ENCODE peak calls at places on chromosome 20, in five cellular contexts. X is OCI-LY7; Q is kidney; J is CD8-positive, alpha-beta T cell; S is colonic mucosa. W is an unnamed sample.

GRCh38 chr20:25211273-25211672 is 15.8 kb downstream of the ENTPD6 start:
- DNase-seq in J (no peak), X (no peak), Q (no peak), S (no peak), W (no peak)

GRCh38 chr20:59159091-59159821 is 4.4 kb upstream of the ZNF831 start:
- DNase-seq in J (peak), Q (no peak), X (no peak), S (peak), W (no peak)

GRCh38 chr20:821083-822065 is 12.1 kb upstream of the FAM110A start:
- DNase-seq in Q (peak), X (no peak), J (no peak), S (no peak), W (no peak)

GRCh38 chr20:17822039-17822438 is 122.3 kb downstream of the BANF2 start:
- DNase-seq in S (peak), Q (no peak), X (peak), J (no peak), W (peak)

GRCh38 chr20:51511861-51512619 is 30.5 kb downstream of the NFATC2 start:
- DNase-seq in Q (no peak), X (no peak), S (no peak), J (no peak), W (no peak)

GRCh38 chr20:42708261-42708660 is 481.4 kb downstream of the PTPRT start:
- DNase-seq in Q (no peak), S (no peak), X (no peak), J (no peak), W (no peak)

GRCh38 chr20:24798930-24799705 is 150.0 kb upstream of the CST7 start:
- DNase-seq in X (no peak), S (no peak), J (no peak), Q (no peak), W (no peak)

GRCh38 chr20:4667371-4667773 is 54.3 kb upstream of the PRND start:
- DNase-seq in J (no peak), Q (no peak), X (no peak), S (no peak), W (peak)

GRCh38 chr20:54476336-54476928 is 1.0 kb downstream of the DOK5 start:
- DNase-seq in S (no peak), Q (no peak), J (no peak), X (no peak), W (no peak)
- H3K4me3 ChIP-seq in S (peak), Q (peak), J (no peak), X (no peak), W (peak)

GRCh38 chr20:6142348-6142993 is 19.6 kb upstream of the FERMT1 start:
- DNase-seq in J (no peak), X (peak), Q (no peak), S (peak), W (peak)

GRCh38 chr20:6140947-6141346 is 18.1 kb upstream of the FERMT1 start:
- DNase-seq in Q (no peak), J (no peak), S (no peak), X (peak), W (no peak)
- TF ChIP-seq CTCF in Q (no peak), J (no peak), S (no peak), X (peak), W (peak)

DNA sequence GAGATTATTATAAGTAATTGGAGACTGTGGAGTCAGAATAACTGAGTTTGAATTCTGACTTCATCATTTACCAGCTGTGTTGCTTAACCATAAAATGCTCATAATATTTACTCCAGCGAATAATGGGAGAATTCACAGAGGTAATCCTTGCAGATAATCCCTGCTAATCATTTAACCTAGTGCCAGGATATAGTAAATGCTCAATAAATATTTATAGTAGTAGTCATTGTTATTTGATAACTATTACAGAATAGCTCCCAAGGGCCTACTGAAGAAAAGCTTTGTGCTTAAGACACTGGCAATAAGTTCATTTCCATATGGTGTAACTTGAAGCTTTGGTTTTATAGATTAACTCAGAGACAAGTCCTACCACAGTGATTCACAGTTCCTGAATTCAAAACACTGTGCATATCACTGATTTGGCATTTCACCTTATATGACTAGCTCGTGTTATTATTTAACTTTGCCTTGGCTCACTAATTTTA is 208.8 kb upstream of the PLCB4 start:
- DNase-seq in J (no peak), X (no peak), S (no peak), Q (no peak), W (peak)
- H3K4me3 ChIP-seq in J (no peak), X (no peak), S (no peak), Q (no peak), W (no peak)

DNA sequence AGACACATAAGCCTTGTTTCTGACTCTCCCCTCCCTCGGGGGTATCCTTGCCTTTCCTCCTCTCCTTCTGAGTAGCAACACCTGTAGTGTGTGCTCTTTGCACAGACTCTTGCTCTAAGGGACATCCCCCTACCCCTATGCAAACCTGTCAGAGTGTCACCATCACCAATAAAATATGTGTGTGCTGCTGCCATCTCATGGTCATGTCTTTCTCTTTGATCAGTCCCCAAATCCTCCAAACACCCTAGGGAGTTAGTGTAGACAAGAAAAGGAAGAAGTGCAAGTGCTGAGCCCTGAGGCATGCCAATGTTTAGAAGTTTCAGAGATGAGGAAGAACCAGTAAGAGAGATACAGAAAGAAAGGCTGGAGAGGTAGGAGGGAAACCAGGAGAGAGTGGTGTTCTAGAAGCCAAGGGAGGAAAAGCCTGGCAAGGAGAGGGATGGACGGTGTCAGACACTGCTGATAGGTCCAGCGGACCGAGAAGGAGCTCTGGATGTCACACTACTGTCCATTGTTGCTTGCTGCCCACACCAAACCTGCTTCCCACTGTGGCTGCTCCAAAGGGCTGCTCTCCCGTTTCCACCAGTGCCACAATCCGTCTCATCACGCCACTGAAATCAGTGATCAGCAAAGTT is 16.4 kb downstream of the TRMT6 start:
- DNase-seq in S (no peak), J (no peak), Q (no peak), X (peak), W (no peak)
- TF ChIP-seq CTCF in S (no peak), J (no peak), Q (no peak), X (peak), W (peak)

DNA sequence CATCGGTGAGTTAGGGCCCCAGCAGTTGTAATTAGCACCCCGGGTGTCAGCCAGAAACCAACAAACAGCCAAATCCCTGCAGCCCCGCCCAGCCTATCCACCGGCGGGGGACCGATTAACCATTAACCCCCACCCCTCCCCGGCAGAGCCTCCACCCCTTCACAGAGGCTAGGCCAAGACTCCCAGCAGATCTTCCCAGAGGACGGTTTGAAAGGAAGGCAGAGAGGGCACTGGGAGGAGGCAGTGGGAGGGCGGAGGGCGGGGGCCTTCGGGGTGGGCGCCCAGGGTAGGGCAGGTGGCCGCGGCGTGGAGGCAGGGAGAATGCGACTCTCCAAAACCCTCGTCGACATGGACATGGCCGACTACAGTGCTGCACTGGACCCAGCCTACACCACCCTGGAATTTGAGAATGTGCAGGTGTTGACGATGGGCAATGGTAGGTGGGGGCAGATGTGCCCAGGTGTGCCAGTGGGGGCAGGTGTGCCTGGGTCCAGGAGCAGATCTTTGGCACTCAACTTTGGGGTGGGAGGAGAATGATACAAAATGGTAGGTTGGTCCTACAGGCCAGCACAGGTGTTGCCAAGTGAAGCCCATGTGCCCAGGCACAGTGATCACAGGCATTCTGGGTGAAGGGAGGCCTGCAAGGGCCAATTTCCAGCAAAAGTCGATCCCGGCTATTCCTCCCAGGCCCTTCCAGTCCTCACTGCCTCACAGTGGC is 45.7 kb downstream of the HNF4A start:
- DNase-seq in J (no peak), S (peak), Q (no peak), X (no peak), W (no peak)
- H3K4me3 ChIP-seq in J (no peak), S (peak), Q (peak), X (no peak), W (no peak)

GRCh38 chr20:22821826-22822225 is 213.3 kb upstream of the SSTR4 start:
- DNase-seq in J (no peak), Q (no peak), X (no peak), S (no peak), W (no peak)

GRCh38 chr20:22821081-22821480 is 214.0 kb upstream of the SSTR4 start:
- DNase-seq in J (no peak), S (no peak), Q (no peak), X (no peak), W (no peak)

GRCh38 chr20:22819134-22819533 is 216.0 kb upstream of the SSTR4 start:
- DNase-seq in J (no peak), X (no peak), Q (no peak), S (no peak), W (no peak)

GRCh38 chr20:22816016-22816415 is 219.1 kb upstream of the SSTR4 start:
- DNase-seq in Q (no peak), S (no peak), X (no peak), J (no peak), W (no peak)

GRCh38 chr20:22819784-22820183 is 215.3 kb upstream of the SSTR4 start:
- DNase-seq in J (no peak), X (no peak), Q (no peak), S (no peak), W (no peak)
- TF ChIP-seq CTCF in J (no peak), X (no peak), Q (no peak), S (no peak), W (no peak)